ENCODE peak calls at places on chromosomes 13 and 19, in eight cellular contexts. T is activated naive CD4-positive, alpha-beta T cell; V is transverse colon; L is left lobe of liver; H is H54; N is GDM1; P is stimulated activated CD4-positive, alpha-beta T cell treated with anti-CD3 and anti-CD28 coated beads, Interleukin-4, amount 100 ng/mL, for 1 hour; U is prostate gland. E is an unnamed sample.

GRCh38 chr19:1601613-1602064 is 3.6 kb downstream of the UQCR11 start:
- DNase-seq in T (no peak), V (no peak), L (no peak), H (no peak), N (no peak), P (no peak), U (no peak), E (no peak)

GRCh38 chr19:38370299-38370698 is 4.1 kb upstream of the PSMD8 start:
- DNase-seq in T (no peak), V (no peak), L (no peak), H (no peak), N (no peak), P (no peak), U (no peak), E (no peak)

GRCh38 chr13:46179576-46180368 is 2.2 kb downstream of the LCP1 start:
- DNase-seq in T (peak; percentile 34), V (peak; percentile 70), L (no peak), H (no peak), N (peak; percentile 88), P (peak; percentile 72), U (no peak), E (peak; percentile 52)

GRCh38 chr19:21463449-21464105 is 41.8 kb upstream of the ZNF429 start:
- DNase-seq in T (no peak), V (peak; percentile 17), L (no peak), H (no peak), N (no peak), P (peak; percentile 30), U (peak; percentile 63), E (no peak)

GRCh38 chr13:23724196-23724970 is 154.2 kb downstream of the TNFRSF19 start:
- DNase-seq in T (no peak), V (no peak), L (no peak), H (no peak), N (no peak), P (no peak), U (no peak), E (no peak)

GRCh38 chr19:15562861-15563260 is 52.2 kb upstream of the CYP4F8 start:
- DNase-seq in T (no peak), V (no peak), L (no peak), H (no peak), N (no peak), P (no peak), U (no peak), E (no peak)

GRCh38 chr19:54434862-54435174 is 14.2 kb upstream of the LENG8 start:
- DNase-seq in T (no peak), V (no peak), L (no peak), H (no peak), N (no peak), P (no peak), U (no peak), E (no peak)

GRCh38 chr13:99150575-99151370 is 49.9 kb upstream of the UBAC2 start:
- DNase-seq in T (no peak), V (no peak), L (no peak), H (peak; percentile 77), N (no peak), P (no peak), U (no peak), E (no peak)

GRCh38 chr13:110559429-110559943 is 2.0 kb downstream of the RAB20 start:
- DNase-seq in T (no peak), V (peak; percentile 83), L (peak; percentile 75), H (no peak), N (no peak), P (no peak), U (no peak), E (peak; percentile 75)

GRCh38 chr19:14055396-14055795 is 6.5 kb downstream of the PALM3 start:
- DNase-seq in T (no peak), V (no peak), L (no peak), H (no peak), N (no peak), P (no peak), U (no peak), E (no peak)

GRCh38 chr13:73074101-73074500 is 15.3 kb downstream of the KLF5 start:
- DNase-seq in T (no peak), V (no peak), L (no peak), H (no peak), N (no peak), P (no peak), U (no peak), E (no peak)

GRCh38 chr19:30006206-30006605 is 64.2 kb downstream of the URI1 start:
- DNase-seq in T (no peak), V (no peak), L (no peak), H (no peak), N (no peak), P (no peak), U (no peak), E (no peak)

GRCh38 chr13:36998624-36999041 is 507 bp downstream of the ALG5 start:
- DNase-seq in T (no peak), V (peak; percentile 11), L (peak; percentile 53), H (no peak), N (no peak), P (peak; percentile 26), U (no peak), E (peak; percentile 47)

GRCh38 chr13:114256547-114256946 is 21.9 kb downstream of the CDC16 start:
- DNase-seq in T (no peak), V (no peak), L (no peak), H (no peak), N (peak; percentile 17), P (no peak), U (no peak), E (no peak)

GRCh38 chr19:17706750-17707181 is 12.5 kb upstream of the MAP1S start:
- DNase-seq in T (no peak), V (no peak), L (no peak), H (no peak), N (no peak), P (no peak), U (no peak), E (no peak)

GRCh38 chr13:110472904-110473563 is 88.5 kb downstream of the RAB20 start:
- DNase-seq in T (no peak), V (no peak), L (no peak), H (no peak), N (no peak), P (no peak), U (no peak), E (no peak)

GRCh38 chr13:35964764-35965163 is 166.4 kb downstream of the DCLK1 start:
- DNase-seq in T (no peak), V (no peak), L (no peak), H (no peak), N (no peak), P (no peak), U (peak; percentile 24), E (no peak)

GRCh38 chr19:4456843-4457653 is 546 bp downstream of the UBXN6 start:
- DNase-seq in T (peak; percentile 48), V (peak; percentile 47), L (no peak), H (no peak), N (peak; percentile 33), P (peak; percentile 51), U (no peak), E (no peak)

GRCh38 chr13:27039171-27039701 is 132.4 kb downstream of the USP12 start:
- DNase-seq in T (no peak), V (no peak), L (no peak), H (no peak), N (no peak), P (no peak), U (no peak), E (no peak)

GRCh38 chr19:8194528-8195275 is 14.5 kb upstream of the CERS4 start:
- DNase-seq in T (peak; percentile 14), V (peak; percentile 50), L (no peak), H (no peak), N (peak; percentile 84), P (peak; percentile 19), U (no peak), E (no peak)

GRCh38 chr13:27967736-27968315 is 1.3 kb downstream of the CDX2 start:
- DNase-seq in T (no peak), V (no peak), L (no peak), H (no peak), N (no peak), P (no peak), U (no peak), E (no peak)

GRCh38 chr19:8251025-8251472 is 41.9 kb downstream of the CERS4 start:
- DNase-seq in T (no peak), V (peak; percentile 44), L (peak; percentile 98), H (no peak), N (no peak), P (no peak), U (peak; percentile 89), E (no peak)

GRCh38 chr13:111265701-111266035 is 54.8 kb upstream of the TEX29 start:
- DNase-seq in T (no peak), V (no peak), L (no peak), H (no peak), N (no peak), P (no peak), U (no peak), E (no peak)

GRCh38 chr13:89746554-89746953 is 1600.9 kb upstream of the MIR17HG start:
- DNase-seq in T (no peak), V (no peak), L (no peak), H (no peak), N (no peak), P (no peak), U (no peak), E (no peak)

GRCh38 chr13:111093634-111094033 is 21.5 kb upstream of the ARHGEF7 start:
- DNase-seq in T (no peak), V (no peak), L (no peak), H (no peak), N (no peak), P (no peak), U (no peak), E (no peak)

GRCh38 chr19:52527954-52528326 is 472 bp downstream of the ZNF808 start:
- DNase-seq in T (no peak), V (peak; percentile 10), L (peak; percentile 45), H (no peak), N (no peak), P (no peak), U (no peak), E (no peak)

GRCh38 chr19:17484520-17485180 is 14.3 kb downstream of the SLC27A1 start:
- DNase-seq in T (no peak), V (no peak), L (no peak), H (no peak), N (no peak), P (no peak), U (no peak), E (no peak)

GRCh38 chr13:113584205-113584869 is at the start of gene TFDP1:
- DNase-seq in T (peak; percentile 10), V (peak; percentile 79), L (peak; percentile 90), H (peak; percentile 100), N (peak; percentile 96), P (peak; percentile 74), U (peak; percentile 65), E (peak; percentile 84)

GRCh38 chr13:110347535-110348308 is 40.6 kb downstream of the COL4A2 start:
- DNase-seq in T (no peak), V (no peak), L (no peak), H (peak; percentile 93), N (no peak), P (no peak), U (peak; percentile 65), E (no peak)

GRCh38 chr19:46970815-46971214 is 48.8 kb upstream of the NPAS1 start:
- DNase-seq in T (no peak), V (no peak), L (no peak), H (no peak), N (no peak), P (no peak), U (no peak), E (no peak)

GRCh38 chr13:109789262-109789661 is 2.9 kb upstream of the IRS2 start:
- DNase-seq in T (no peak), V (no peak), L (peak; percentile 71), H (no peak), N (no peak), P (no peak), U (no peak), E (no peak)

E was measured in Peyer's patch.